ENCODE peak calls at places on chromosomes 7 and 10, in seven cellular contexts. K is T-helper 2 cell; L is HL-60; B is IMR-90; V is A549; J is activated CD4-positive, alpha-beta T cell treated with anti-CD3 and anti-CD28 coated beads, Interleukin-2, amount 50 U/mL, for 1 hour; X is kidney glomerular epithelial cell. Y is an unnamed sample.

GRCh38 chr7:82722946-82723345 is 279.4 kb upstream of the CACNA2D1 start:
- DNase-seq in K (no peak), L (no peak), B (no peak), V (no peak), J (no peak), X (no peak), Y (no peak)

GRCh38 chr10:49759787-49760551 is 2.2 kb downstream of the OGDHL start:
- DNase-seq in K (no peak), L (no peak), B (no peak), V (no peak), J (no peak), X (no peak), Y (peak)

GRCh38 chr10:27099448-27099847 is 846 bp downstream of the ANKRD26 start:
- DNase-seq in K (no peak), L (no peak), B (no peak), V (no peak), J (no peak), X (no peak), Y (no peak)

GRCh38 chr7:83142365-83142764 is 20.3 kb downstream of the PCLO start:
- DNase-seq in K (no peak), L (no peak), B (no peak), V (no peak), J (no peak), X (no peak), Y (no peak)

GRCh38 chr10:131277278-131277677 is 34.2 kb downstream of the TCERG1L start:
- DNase-seq in K (no peak), L (no peak), B (no peak), V (no peak), J (no peak), X (no peak), Y (no peak)

GRCh38 chr10:123991622-123992570 is 100.3 kb upstream of the CPXM2 start:
- DNase-seq in K (no peak), L (no peak), B (no peak), V (no peak), J (no peak), X (no peak), Y (no peak)

GRCh38 chr10:112177247-112177646 is 6.3 kb downstream of the GPAM start:
- DNase-seq in K (no peak), L (no peak), B (peak), V (no peak), J (no peak), X (no peak), Y (no peak)

GRCh38 chr10:17387861-17388503 is 66.4 kb downstream of the ST8SIA6 start:
- DNase-seq in K (no peak), L (no peak), B (no peak), V (no peak), J (no peak), X (no peak), Y (no peak)

GRCh38 chr10:28853195-28853594 is 175.9 kb downstream of the BAMBI start:
- DNase-seq in K (no peak), L (no peak), B (no peak), V (no peak), J (no peak), X (peak), Y (peak)

GRCh38 chr7:108348913-108349312 is 107.3 kb downstream of the NRCAM start:
- DNase-seq in K (no peak), L (no peak), B (peak), V (peak), J (no peak), X (peak), Y (peak)

GRCh38 chr7:54813398-54813797 is 54.4 kb upstream of the SEC61G start:
- DNase-seq in K (no peak), L (no peak), B (no peak), V (no peak), J (no peak), X (no peak), Y (no peak)

GRCh38 chr10:33143160-33143728 is 185.2 kb upstream of the ITGB1 start:
- DNase-seq in K (no peak), L (no peak), B (peak), V (peak), J (peak), X (peak), Y (peak)

GRCh38 chr10:33196710-33197406 is 137.6 kb downstream of the NRP1 start:
- DNase-seq in K (no peak), L (no peak), B (no peak), V (peak), J (no peak), X (peak), Y (peak)

GRCh38 chr7:5210751-5211338 is 20.8 kb downstream of the WIPI2 start:
- DNase-seq in K (no peak), L (no peak), B (no peak), V (no peak), J (no peak), X (no peak), Y (no peak)

GRCh38 chr7:111212857-111213523 is 122.1 kb downstream of the LRRN3 start:
- DNase-seq in K (no peak), L (no peak), B (no peak), V (no peak), J (no peak), X (no peak), Y (no peak)

GRCh38 chr7:17680026-17680425 is 260.3 kb downstream of the SNX13 start:
- DNase-seq in K (no peak), L (no peak), B (peak), V (peak), J (no peak), X (peak), Y (peak)

GRCh38 chr7:104045183-104045582 is 55.7 kb upstream of the RELN start:
- DNase-seq in K (no peak), L (no peak), B (peak), V (no peak), J (no peak), X (no peak), Y (no peak)

GRCh38 chr7:1457949-1458675 is 1.2 kb downstream of the MICALL2 start:
- DNase-seq in K (no peak), L (no peak), B (no peak), V (no peak), J (no peak), X (no peak), Y (no peak)

Y was measured in kidney tubule cell.